ENCODE peak calls at places on chromosomes 7 and 10, in seven cellular contexts. E is cardiac muscle cell, N is body of pancreas, K is adrenal gland, B is right lobe of liver, P is fibroblast of lung, V is psoas muscle. W is an unnamed sample.
A peak's percentile ranks its signal among the peaks of the same experiment; 100 is the strongest.

GRCh38 chr10:8674230-8674629 is 619.7 kb downstream of the GATA3 start:
- DNase-seq in B (no peak), K (no peak), E (no peak), P (no peak), N (no peak), V (no peak), W (no peak)

GRCh38 chr10:5600908-5601307 is 65.5 kb downstream of the ASB13 start:
- DNase-seq in K (no peak), B (no peak), N (no peak), V (no peak), P (no peak), E (no peak), W (no peak)

GRCh38 chr7:604038-604883 is 84.6 kb upstream of the PDGFA start:
- DNase-seq in V (peak; percentile 80), B (peak; percentile 84), N (peak; percentile 51), P (peak; percentile 89), E (peak; percentile 96), K (peak; percentile 75), W (peak; percentile 60)

GRCh38 chr7:141649865-141650499 is 52.0 kb downstream of the DENND11 start:
- DNase-seq in P (peak; percentile 82), V (no peak), K (peak; percentile 85), N (peak; percentile 79), B (no peak), E (peak; percentile 94), W (peak; percentile 45)

GRCh38 chr7:45968312-45968711 is 47.2 kb upstream of the IGFBP3 start:
- DNase-seq in V (no peak), N (no peak), P (no peak), E (no peak), B (no peak), K (no peak), W (no peak)

GRCh38 chr10:55242544-55242943 is 441.5 kb upstream of the PCDH15 start:
- DNase-seq in E (no peak), K (no peak), V (no peak), P (no peak), N (no peak), B (no peak), W (no peak)

GRCh38 chr7:43758029-43758860 is at the start of gene BLVRA:
- DNase-seq in E (peak; percentile 68), N (peak; percentile 76), P (peak; percentile 46), B (peak; percentile 79), V (peak; percentile 67), K (peak; percentile 53), W (peak; percentile 43)

GRCh38 chr10:4501306-4501705 is 324.7 kb upstream of the AKR1E2 start:
- DNase-seq in P (peak; percentile 48), N (no peak), K (no peak), V (no peak), E (no peak), B (no peak), W (no peak)

GRCh38 chr10:118470470-118470869 is 125.0 kb downstream of the PRLHR start:
- DNase-seq in V (no peak), N (no peak), E (no peak), P (no peak), B (no peak), K (no peak), W (no peak)

GRCh38 chr10:78426181-78426580 is 392.5 kb downstream of the RPS24 start:
- DNase-seq in N (no peak), P (no peak), B (no peak), E (no peak), V (no peak), K (no peak), W (no peak)

GRCh38 chr7:102836977-102837376 is 75.8 kb upstream of the LRRC17 start:
- DNase-seq in V (no peak), E (no peak), B (no peak), P (no peak), N (no peak), K (no peak), W (no peak)

GRCh38 chr10:1408656-1409358 is 328.5 kb downstream of the ADARB2 start:
- DNase-seq in B (no peak), P (no peak), V (no peak), K (no peak), N (no peak), E (no peak), W (no peak)

GRCh38 chr10:118276203-118276602 is 65.9 kb downstream of the FAM204A start:
- DNase-seq in P (no peak), K (no peak), V (no peak), B (no peak), E (no peak), N (no peak), W (no peak)

GRCh38 chr10:79331226-79331625 is 16.0 kb upstream of the PPIF start:
- DNase-seq in N (no peak), V (no peak), E (no peak), P (no peak), K (no peak), B (no peak), W (no peak)

GRCh38 chr10:131739201-131739600 is 161.6 kb upstream of the PPP2R2D start:
- DNase-seq in V (no peak), E (no peak), B (peak; percentile 17), N (no peak), P (no peak), K (no peak), W (no peak)

GRCh38 chr7:27735165-27735564 is 4.8 kb upstream of the TAX1BP1 start:
- DNase-seq in N (no peak), B (no peak), V (no peak), P (no peak), E (no peak), K (no peak), W (no peak)

GRCh38 chr7:92306153-92306552 is 60.4 kb downstream of the ANKIB1 start:
- DNase-seq in E (no peak), V (no peak), B (no peak), P (peak; percentile 21), N (no peak), K (no peak), W (no peak)

GRCh38 chr10:124866812-124867211 is 65.2 kb downstream of the ABRAXAS2 start:
- DNase-seq in V (no peak), E (no peak), K (no peak), N (no peak), B (peak; percentile 80), P (no peak), W (no peak)

GRCh38 chr10:73597346-73597745 is 6.2 kb upstream of the USP54 start:
- DNase-seq in V (no peak), P (peak; percentile 75), N (no peak), B (no peak), E (no peak), K (no peak), W (no peak)

GRCh38 chr7:64951250-64951848 is 39.5 kb downstream of the ZNF117 start:
- DNase-seq in E (peak; percentile 74), K (no peak), P (peak; percentile 26), N (no peak), B (no peak), V (no peak), W (peak; percentile 56)

GRCh38 chr10:3886191-3886590 is 101.2 kb upstream of the KLF6 start:
- DNase-seq in P (peak; percentile 77), B (no peak), V (peak; percentile 38), N (peak; percentile 61), E (peak; percentile 70), K (peak; percentile 42), W (no peak)

DNA sequence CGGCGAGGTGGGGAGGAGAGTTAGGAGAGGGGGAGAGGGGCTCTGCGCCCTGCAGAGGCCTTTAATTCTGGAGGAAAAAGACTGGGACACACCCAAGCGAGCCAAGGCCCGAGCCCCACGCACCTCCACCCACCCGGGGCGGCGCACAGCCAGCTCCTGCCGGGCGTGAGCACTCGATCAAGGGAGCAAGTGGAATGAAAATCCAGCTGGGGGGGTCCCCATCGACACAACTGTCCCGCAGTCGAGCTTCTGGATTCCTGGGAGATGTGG is 7.4 kb upstream of the EN2 start:
- DNase-seq in P (no peak), V (no peak), K (no peak), B (no peak), N (no peak), E (no peak), W (no peak)
- H3K27me3 ChIP-seq in P (peaks cover 65% of the 10 kb centered on the region), V (peaks cover 60% of the 10 kb centered on the region), K (peaks cover 83% of the 10 kb centered on the region), B (peaks cover 8% of the 10 kb centered on the region), N (peaks cover 58% of the 10 kb centered on the region), E (peaks cover 100% of the 10 kb centered on the region), W (peaks cover 2% of the 10 kb centered on the region)

DNA sequence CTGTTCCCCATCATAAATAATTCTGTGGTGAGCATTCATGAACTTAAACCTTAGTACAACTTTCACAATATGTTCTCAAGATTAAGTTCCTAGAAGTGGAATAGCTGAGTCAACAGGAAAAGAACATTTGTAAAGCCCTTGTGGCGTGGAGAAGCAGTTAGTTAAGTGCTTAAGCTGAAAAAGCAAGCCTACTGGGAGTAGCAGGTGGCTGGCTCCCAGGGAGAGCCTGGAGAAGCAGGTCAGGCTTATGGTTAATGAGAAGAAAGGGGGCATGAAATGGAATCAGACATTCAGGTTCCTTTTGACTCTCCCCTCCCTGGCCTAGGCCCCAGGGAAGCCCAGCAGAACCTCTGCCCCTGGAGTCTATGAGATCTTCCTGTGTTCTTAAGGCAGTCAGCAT is 35.3 kb downstream of the VSTM4 start:
- DNase-seq in V (peak; percentile 44), E (peak; percentile 73), P (peak; percentile 51), N (peak; percentile 21), K (no peak), B (no peak), W (peak; percentile 27)
- TF ChIP-seq CTCF in V (no peak), E (no peak), P (no peak), N (no peak), K (no peak), B (no peak), W (no peak)

GRCh38 chr10:49153115-49153514 is 19.3 kb upstream of the FAM170B start:
- DNase-seq in K (no peak), B (no peak), V (no peak), E (no peak), P (no peak), N (no peak), W (no peak)

GRCh38 chr10:49152663-49153062 is 18.8 kb upstream of the FAM170B start:
- DNase-seq in K (no peak), B (no peak), E (no peak), V (no peak), P (no peak), N (no peak), W (no peak)

GRCh38 chr10:49151481-49151880 is 17.7 kb upstream of the FAM170B start:
- DNase-seq in K (no peak), P (no peak), N (no peak), E (no peak), B (no peak), V (no peak), W (no peak)

GRCh38 chr10:49151025-49151445 is 17.2 kb upstream of the FAM170B start:
- DNase-seq in N (no peak), K (no peak), V (no peak), E (no peak), P (no peak), B (no peak), W (no peak)

DNA sequence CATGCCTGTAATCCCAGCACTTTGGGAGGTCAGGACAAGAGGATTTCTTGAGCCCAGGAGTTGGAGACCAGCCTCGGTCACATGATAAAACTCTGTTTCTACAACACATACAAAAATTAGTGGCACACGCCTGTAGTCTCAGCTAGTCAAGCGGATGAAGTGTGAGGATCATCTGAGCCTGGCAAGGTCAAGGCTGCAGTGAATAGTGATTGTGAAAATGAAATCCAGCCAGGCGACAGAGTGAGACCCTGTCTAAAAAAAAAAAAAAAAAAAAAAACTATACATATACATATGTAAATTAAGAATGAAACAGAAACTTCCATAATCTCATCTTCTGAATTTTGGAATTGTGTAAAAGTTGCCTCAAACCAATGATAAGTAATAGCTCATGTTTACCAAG is 18.2 kb upstream of the FAM170B start:
- DNase-seq in K (no peak), B (no peak), V (no peak), E (no peak), P (no peak), N (no peak), W (no peak)
- H3K27me3 ChIP-seq in K (no peaks in the 10 kb centered on the region), B (no peaks in the 10 kb centered on the region), V (no peaks in the 10 kb centered on the region), E (no peaks in the 10 kb centered on the region), P (peaks cover 2% of the 10 kb centered on the region), N (no peaks in the 10 kb centered on the region), W (no peaks in the 10 kb centered on the region)

GRCh38 chr7:98199131-98199530 is 12.1 kb upstream of the BHLHA15 start:
- DNase-seq in E (no peak), N (no peak), K (no peak), V (no peak), B (no peak), P (no peak), W (no peak)
- TF ChIP-seq CTCF in E (no peak), N (no peak), K (no peak), V (no peak), B (no peak), P (no peak), W (no peak)

W was measured in tibial nerve.